ENCODE peak calls at places on chromosomes 16 and 17, in eight cellular contexts. One of them, this sample, is unnamed.

GRCh38 chr17:11441004-11441403 is 157.3 kb upstream of the DNAH9 start:
- DNase-seq in A549: no peak
- DNase-seq in CD4-positive, alpha-beta T cell: no peak
- DNase-seq in fibroblast of the aortic adventitia: no peak
- DNase-seq in heart right ventricle: no peak
- DNase-seq in suprapubic skin: no peak
- DNase-seq in colonic mucosa: no peak
- DNase-seq in WTC11: no peak
- DNase-seq in this sample: no peak

GRCh38 chr17:50725769-50726655 is 6.6 kb downstream of the LUC7L3 start:
- DNase-seq in A549: no peak
- DNase-seq in fibroblast of the aortic adventitia: no peak
- DNase-seq in colonic mucosa: no peak
- DNase-seq in heart right ventricle: no peak
- DNase-seq in WTC11: no peak
- DNase-seq in suprapubic skin: no peak
- DNase-seq in CD4-positive, alpha-beta T cell: no peak
- DNase-seq in this sample: no peak

GRCh38 chr17:66564992-66565465 is 262.6 kb downstream of the PRKCA start:
- DNase-seq in colonic mucosa: no peak
- DNase-seq in suprapubic skin: no peak
- DNase-seq in fibroblast of the aortic adventitia: peak; percentile 74
- DNase-seq in WTC11: peak; percentile 58
- DNase-seq in CD4-positive, alpha-beta T cell: no peak
- DNase-seq in heart right ventricle: no peak
- DNase-seq in A549: no peak
- DNase-seq in this sample: no peak

GRCh38 chr16:2968738-2969544 is at the start of gene PAQR4:
- DNase-seq in suprapubic skin: peak; percentile 83
- DNase-seq in CD4-positive, alpha-beta T cell: peak; percentile 61
- DNase-seq in fibroblast of the aortic adventitia: peak; percentile 75
- DNase-seq in A549: peak; percentile 84
- DNase-seq in colonic mucosa: peak; percentile 89
- DNase-seq in heart right ventricle: peak; percentile 83
- DNase-seq in WTC11: peak; percentile 89
- DNase-seq in this sample: peak; percentile 44

GRCh38 chr17:48543854-48544355 is 1.0 kb downstream of the HOXB2 start:
- DNase-seq in suprapubic skin: no peak
- DNase-seq in A549: no peak
- DNase-seq in fibroblast of the aortic adventitia: peak; percentile 72
- DNase-seq in heart right ventricle: peak; percentile 20
- DNase-seq in WTC11: no peak
- DNase-seq in CD4-positive, alpha-beta T cell: peak; percentile 26
- DNase-seq in colonic mucosa: no peak
- DNase-seq in this sample: no peak

GRCh38 chr16:87570938-87571867 is 31.1 kb upstream of the JPH3 start:
- DNase-seq in A549: peak; percentile 84
- DNase-seq in CD4-positive, alpha-beta T cell: no peak
- DNase-seq in heart right ventricle: peak; percentile 40
- DNase-seq in fibroblast of the aortic adventitia: peak; percentile 77
- DNase-seq in colonic mucosa: peak; percentile 41
- DNase-seq in WTC11: peak; percentile 85
- DNase-seq in suprapubic skin: no peak
- DNase-seq in this sample: no peak

GRCh38 chr16:6684076-6684673 is 648.5 kb upstream of the RBFOX1 start:
- DNase-seq in CD4-positive, alpha-beta T cell: no peak
- DNase-seq in fibroblast of the aortic adventitia: no peak
- DNase-seq in heart right ventricle: no peak
- DNase-seq in WTC11: no peak
- DNase-seq in colonic mucosa: peak; percentile 18
- DNase-seq in suprapubic skin: no peak
- DNase-seq in A549: peak; percentile 3
- DNase-seq in this sample: no peak

GRCh38 chr16:87145181-87146176 is 171.7 kb downstream of the C16orf95 start:
- DNase-seq in heart right ventricle: no peak
- DNase-seq in A549: no peak
- DNase-seq in fibroblast of the aortic adventitia: peak; percentile 45
- DNase-seq in CD4-positive, alpha-beta T cell: no peak
- DNase-seq in colonic mucosa: no peak
- DNase-seq in suprapubic skin: peak; percentile 49
- DNase-seq in WTC11: no peak
- DNase-seq in this sample: no peak

DNA sequence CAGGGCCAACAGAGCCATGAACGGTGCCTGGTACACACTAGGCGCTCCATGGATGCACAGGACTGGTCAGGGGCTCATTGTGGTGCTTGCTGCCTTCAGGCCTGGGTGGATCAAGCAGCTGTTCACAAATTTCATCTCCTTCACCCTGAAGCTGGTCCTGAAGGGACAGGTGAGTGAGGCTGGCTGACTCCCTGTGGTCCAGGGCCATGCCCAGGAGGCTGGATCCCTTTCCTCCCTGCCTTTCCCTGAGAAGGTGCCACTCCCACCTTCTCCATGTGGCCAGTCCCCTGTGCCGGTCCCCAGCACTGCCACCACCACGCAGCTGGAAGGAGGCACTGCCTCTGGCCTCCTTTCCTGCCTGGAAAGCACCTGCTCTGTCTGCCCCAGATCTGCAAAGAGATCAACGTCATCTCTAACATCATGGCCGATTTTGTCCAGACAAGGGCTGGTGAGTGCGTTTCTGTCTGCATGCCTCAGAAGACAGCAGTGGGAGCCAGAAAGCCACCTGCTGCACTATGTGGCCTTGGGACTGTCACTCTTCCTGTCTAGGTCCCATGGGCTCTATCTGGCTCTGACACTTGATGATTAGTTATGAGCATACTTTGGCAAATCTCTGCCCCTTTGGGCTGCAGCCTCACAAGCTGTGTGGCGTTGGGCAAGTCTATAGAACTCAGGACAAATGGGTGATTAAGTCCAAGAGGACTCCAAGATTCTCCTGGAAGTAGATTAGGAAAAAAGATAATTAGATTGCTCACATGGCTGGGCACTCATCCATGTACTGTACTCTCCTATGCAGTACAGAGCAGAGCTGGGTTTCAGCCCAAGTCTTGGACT is 9.4 kb downstream of the CETP start:
- DNase-seq in WTC11: no peak
- DNase-seq in colonic mucosa: no peak
- DNase-seq in CD4-positive, alpha-beta T cell: no peak
- DNase-seq in fibroblast of the aortic adventitia: peak; percentile 86
- DNase-seq in A549: no peak
- DNase-seq in suprapubic skin: no peak
- DNase-seq in heart right ventricle: no peak
- DNase-seq in this sample: no peak
- TF ChIP-seq CTCF in WTC11: no peak
- TF ChIP-seq CTCF in colonic mucosa: no peak
- TF ChIP-seq CTCF in CD4-positive, alpha-beta T cell: no peak
- TF ChIP-seq CTCF in fibroblast of the aortic adventitia: no peak
- TF ChIP-seq CTCF in A549: no peak
- TF ChIP-seq CTCF in suprapubic skin: no peak
- TF ChIP-seq CTCF in heart right ventricle: no peak
- TF ChIP-seq CTCF in this sample: no peak

GRCh38 chr17:74646231-74646630 is 22.7 kb upstream of the CD300E start:
- DNase-seq in fibroblast of the aortic adventitia: no peak
- DNase-seq in heart right ventricle: no peak
- DNase-seq in A549: peak; percentile 74
- DNase-seq in suprapubic skin: no peak
- DNase-seq in WTC11: no peak
- DNase-seq in CD4-positive, alpha-beta T cell: no peak
- DNase-seq in colonic mucosa: no peak
- DNase-seq in this sample: no peak
- TF ChIP-seq CTCF in fibroblast of the aortic adventitia: no peak
- TF ChIP-seq CTCF in heart right ventricle: peak; percentile 9
- TF ChIP-seq CTCF in A549: peak; percentile 51
- TF ChIP-seq CTCF in suprapubic skin: no peak
- TF ChIP-seq CTCF in WTC11: no peak
- TF ChIP-seq CTCF in CD4-positive, alpha-beta T cell: peak; percentile 45
- TF ChIP-seq CTCF in colonic mucosa: no peak
- TF ChIP-seq CTCF in this sample: no peak

GRCh38 chr17:31371511-31372097 is 19.9 kb upstream of the RAB11FIP4 start:
- DNase-seq in suprapubic skin: no peak
- DNase-seq in colonic mucosa: no peak
- DNase-seq in CD4-positive, alpha-beta T cell: no peak
- DNase-seq in heart right ventricle: no peak
- DNase-seq in A549: no peak
- DNase-seq in fibroblast of the aortic adventitia: peak; percentile 67
- DNase-seq in WTC11: no peak
- DNase-seq in this sample: no peak

GRCh38 chr17:31369266-31369665 is 22.2 kb upstream of the RAB11FIP4 start:
- DNase-seq in suprapubic skin: no peak
- DNase-seq in WTC11: no peak
- DNase-seq in fibroblast of the aortic adventitia: peak; percentile 64
- DNase-seq in colonic mucosa: no peak
- DNase-seq in CD4-positive, alpha-beta T cell: no peak
- DNase-seq in heart right ventricle: no peak
- DNase-seq in A549: no peak
- DNase-seq in this sample: no peak

GRCh38 chr17:31374503-31374902 is 17.0 kb upstream of the RAB11FIP4 start:
- DNase-seq in fibroblast of the aortic adventitia: no peak
- DNase-seq in heart right ventricle: no peak
- DNase-seq in suprapubic skin: no peak
- DNase-seq in CD4-positive, alpha-beta T cell: no peak
- DNase-seq in WTC11: no peak
- DNase-seq in colonic mucosa: no peak
- DNase-seq in A549: no peak
- DNase-seq in this sample: no peak

GRCh38 chr17:31374083-31374447 is 17.4 kb upstream of the RAB11FIP4 start:
- DNase-seq in heart right ventricle: no peak
- DNase-seq in WTC11: no peak
- DNase-seq in A549: no peak
- DNase-seq in colonic mucosa: no peak
- DNase-seq in CD4-positive, alpha-beta T cell: no peak
- DNase-seq in fibroblast of the aortic adventitia: no peak
- DNase-seq in suprapubic skin: no peak
- DNase-seq in this sample: no peak

GRCh38 chr17:31373150-31374082 is 18.1 kb upstream of the RAB11FIP4 start:
- DNase-seq in heart right ventricle: no peak
- DNase-seq in colonic mucosa: no peak
- DNase-seq in WTC11: no peak
- DNase-seq in A549: no peak
- DNase-seq in CD4-positive, alpha-beta T cell: no peak
- DNase-seq in suprapubic skin: no peak
- DNase-seq in fibroblast of the aortic adventitia: peak; percentile 85
- DNase-seq in this sample: peak; percentile 32
- TF ChIP-seq CTCF in heart right ventricle: peak; percentile 49
- TF ChIP-seq CTCF in colonic mucosa: peak; percentile 48
- TF ChIP-seq CTCF in WTC11: no peak
- TF ChIP-seq CTCF in A549: peak; percentile 76
- TF ChIP-seq CTCF in CD4-positive, alpha-beta T cell: peak; percentile 83
- TF ChIP-seq CTCF in suprapubic skin: peak; percentile 45
- TF ChIP-seq CTCF in fibroblast of the aortic adventitia: peak; percentile 76
- TF ChIP-seq CTCF in this sample: peak; percentile 70

GRCh38 chr17:15440347-15440746 is 27.1 kb downstream of the CDRT4 start:
- DNase-seq in WTC11: no peak
- DNase-seq in CD4-positive, alpha-beta T cell: no peak
- DNase-seq in A549: no peak
- DNase-seq in suprapubic skin: no peak
- DNase-seq in heart right ventricle: no peak
- DNase-seq in fibroblast of the aortic adventitia: no peak
- DNase-seq in colonic mucosa: no peak
- DNase-seq in this sample: no peak

GRCh38 chr17:15432807-15433547 is 34.4 kb downstream of the CDRT4 start:
- DNase-seq in WTC11: no peak
- DNase-seq in A549: no peak
- DNase-seq in CD4-positive, alpha-beta T cell: no peak
- DNase-seq in colonic mucosa: no peak
- DNase-seq in heart right ventricle: no peak
- DNase-seq in fibroblast of the aortic adventitia: peak; percentile 80
- DNase-seq in suprapubic skin: no peak
- DNase-seq in this sample: no peak

GRCh38 chr17:15431766-15432165 is 35.7 kb downstream of the CDRT4 start:
- DNase-seq in colonic mucosa: no peak
- DNase-seq in suprapubic skin: no peak
- DNase-seq in CD4-positive, alpha-beta T cell: no peak
- DNase-seq in heart right ventricle: no peak
- DNase-seq in fibroblast of the aortic adventitia: no peak
- DNase-seq in A549: no peak
- DNase-seq in WTC11: no peak
- DNase-seq in this sample: no peak

GRCh38 chr17:15441315-15441714 is 26.1 kb downstream of the CDRT4 start:
- DNase-seq in heart right ventricle: no peak
- DNase-seq in WTC11: no peak
- DNase-seq in suprapubic skin: no peak
- DNase-seq in CD4-positive, alpha-beta T cell: no peak
- DNase-seq in fibroblast of the aortic adventitia: peak; percentile 50
- DNase-seq in colonic mucosa: no peak
- DNase-seq in A549: no peak
- DNase-seq in this sample: no peak

DNA sequence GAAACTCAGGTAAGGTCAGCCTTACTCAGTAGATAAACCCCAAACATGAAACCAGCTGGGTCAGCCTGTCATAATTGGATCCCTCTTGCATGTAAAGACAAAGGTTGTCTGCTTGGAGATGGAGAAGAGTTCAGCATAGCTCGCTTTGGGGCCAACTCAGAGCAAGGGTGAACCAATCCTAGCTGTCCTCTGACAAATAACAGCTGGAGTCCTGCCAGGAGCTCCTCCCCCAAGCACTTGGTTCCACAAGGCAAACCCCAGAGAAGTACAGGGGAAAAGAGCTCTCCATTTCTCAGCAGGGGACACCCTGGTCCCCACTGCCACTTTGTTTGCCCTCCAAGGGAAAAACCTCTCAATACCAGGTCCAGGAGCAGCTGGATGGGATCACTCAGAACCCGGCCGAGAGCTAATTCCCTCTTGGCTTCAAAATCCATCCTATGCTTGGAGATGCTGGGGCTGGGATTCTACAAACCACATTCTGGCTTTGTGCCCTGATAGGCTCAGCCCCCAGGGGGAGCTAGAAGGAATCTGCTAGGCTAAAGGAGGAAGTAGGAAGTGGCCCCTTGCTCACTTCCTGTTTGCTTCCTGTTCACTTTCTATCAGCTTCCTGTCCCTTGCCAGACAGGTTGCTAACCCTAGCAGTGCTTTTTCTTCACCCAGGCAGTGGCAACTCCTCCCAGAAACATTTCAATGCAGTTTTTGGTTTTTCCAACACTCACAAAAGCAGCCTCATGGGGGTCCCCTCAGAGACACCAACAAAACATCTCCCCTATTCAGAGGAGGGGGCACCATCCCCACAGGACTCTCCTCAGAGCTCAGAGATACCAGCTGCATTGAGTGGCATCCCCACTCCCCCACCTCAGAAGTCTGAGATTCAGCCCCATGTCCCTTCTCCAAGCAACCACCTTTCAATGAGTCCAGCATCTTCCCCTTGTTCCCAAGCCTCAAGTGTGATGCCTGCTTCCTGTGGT is 30.7 kb downstream of the CDRT4 start:
- DNase-seq in CD4-positive, alpha-beta T cell: peak; percentile 16
- DNase-seq in fibroblast of the aortic adventitia: peak; percentile 68
- DNase-seq in heart right ventricle: peak; percentile 75
- DNase-seq in colonic mucosa: peak; percentile 62
- DNase-seq in WTC11: peak; percentile 59
- DNase-seq in A549: peak; percentile 41
- DNase-seq in suprapubic skin: peak; percentile 83
- DNase-seq in this sample: no peak
- TF ChIP-seq CTCF in CD4-positive, alpha-beta T cell: peak; percentile 18
- TF ChIP-seq CTCF in fibroblast of the aortic adventitia: peak; percentile 35
- TF ChIP-seq CTCF in heart right ventricle: peak; percentile 43
- TF ChIP-seq CTCF in colonic mucosa: no peak
- TF ChIP-seq CTCF in WTC11: peak; percentile 28
- TF ChIP-seq CTCF in A549: no peak
- TF ChIP-seq CTCF in suprapubic skin: no peak
- TF ChIP-seq CTCF in this sample: peak; percentile 26

GRCh38 chr16:75514296-75514695 is 19.1 kb upstream of the CHST6 start:
- DNase-seq in heart right ventricle: no peak
- DNase-seq in CD4-positive, alpha-beta T cell: no peak
- DNase-seq in fibroblast of the aortic adventitia: no peak
- DNase-seq in colonic mucosa: no peak
- DNase-seq in suprapubic skin: no peak
- DNase-seq in WTC11: no peak
- DNase-seq in A549: no peak
- DNase-seq in this sample: no peak
- TF ChIP-seq CTCF in heart right ventricle: no peak
- TF ChIP-seq CTCF in CD4-positive, alpha-beta T cell: no peak
- TF ChIP-seq CTCF in fibroblast of the aortic adventitia: no peak
- TF ChIP-seq CTCF in colonic mucosa: no peak
- TF ChIP-seq CTCF in suprapubic skin: no peak
- TF ChIP-seq CTCF in WTC11: no peak
- TF ChIP-seq CTCF in A549: no peak
- TF ChIP-seq CTCF in this sample: no peak

This sample was measured in AG09319.